ENCODE peak calls at places on chromosomes 4 and X, in four cellular contexts. D, U, S and Y are unnamed samples.

GRCh38 chrX:129833153-129834004 is 10.3 kb downstream of the ZDHHC9 start:
- DNase-seq in D (no peak), U (no peak), S (no peak), Y (no peak)

GRCh38 chrX:101642086-101642485 is 17.6 kb downstream of the ARMCX2 start:
- DNase-seq in D (no peak), U (no peak), S (no peak), Y (no peak)

GRCh38 chrX:20252392-20253231 is 14.1 kb downstream of the RPS6KA3 start:
- DNase-seq in D (peak), U (peak), S (peak), Y (peak)

GRCh38 chrX:44003975-44004374 is 30.8 kb upstream of the NDP start:
- DNase-seq in D (no peak), U (no peak), S (no peak), Y (no peak)

GRCh38 chrX:119190251-119190651 is 45.8 kb upstream of the PGRMC1 start:
- DNase-seq in D (no peak), U (no peak), S (no peak), Y (no peak)

GRCh38 chrX:9913041-9913440 is 54.1 kb upstream of the CLDN34 start:
- DNase-seq in D (no peak), U (no peak), S (no peak), Y (no peak)

GRCh38 chrX:126030021-126030420 is 136.1 kb downstream of the DCAF12L2 start:
- DNase-seq in D (no peak), U (no peak), S (no peak), Y (no peak)

GRCh38 chr4:176584031-176584430 is 208.7 kb downstream of the VEGFC start:
- DNase-seq in D (no peak), U (no peak), S (no peak), Y (no peak)

GRCh38 chr4:129261584-129261983 is 165.6 kb downstream of the C4orf33 start:
- DNase-seq in D (no peak), U (no peak), S (no peak), Y (no peak)

GRCh38 chr4:182189107-182189878 is 53.9 kb upstream of the TENM3 start:
- DNase-seq in D (no peak), U (no peak), S (no peak), Y (no peak)

GRCh38 chr4:90317785-90318184 is 190.6 kb downstream of the CCSER1 start:
- DNase-seq in D (no peak), U (no peak), S (no peak), Y (no peak)

GRCh38 chr4:187357045-187357643 is 633.5 kb upstream of the FAT1 start:
- DNase-seq in D (no peak), U (no peak), S (no peak), Y (no peak)

GRCh38 chr4:27974339-27974738 is 1113.7 kb downstream of the STIM2 start:
- DNase-seq in D (no peak), U (no peak), S (no peak), Y (no peak)

GRCh38 chr4:54227261-54228063 is 1.6 kb upstream of the PDGFRA start:
- DNase-seq in D (no peak), U (peak), S (no peak), Y (no peak)

GRCh38 chr4:124019749-124020549 is 623.4 kb downstream of the SPRY1 start:
- DNase-seq in D (no peak), U (no peak), S (no peak), Y (no peak)

GRCh38 chr4:20393486-20394100 is 141.9 kb downstream of the SLIT2 start:
- DNase-seq in D (no peak), U (no peak), S (no peak), Y (no peak)

GRCh38 chrX:14964500-14964899 is 91.3 kb downstream of the MOSPD2 start:
- DNase-seq in D (no peak), U (no peak), S (no peak), Y (no peak)

GRCh38 chr4:139555073-139555704 is 830 bp downstream of the SETD7 start:
- DNase-seq in D (peak), U (peak), S (peak), Y (peak)

GRCh38 chrX:1481636-1482529 is 29.2 kb upstream of the ASMTL start:
- DNase-seq in D (peak), U (peak), S (peak), Y (peak)

GRCh38 chr4:3168029-3168428 is 80.9 kb upstream of the MSANTD1 start:
- DNase-seq in D (no peak), U (peak), S (no peak), Y (no peak)

GRCh38 chr4:79621061-79621460 is 213.0 kb upstream of the GK2 start:
- DNase-seq in D (no peak), U (no peak), S (no peak), Y (no peak)

GRCh38 chrX:98299785-98300184 is 1416.1 kb downstream of the RPA4 start:
- DNase-seq in D (no peak), U (no peak), S (no peak), Y (no peak)

GRCh38 chr4:24470681-24471622 is 113.4 kb downstream of the DHX15 start:
- DNase-seq in D (no peak), U (peak), S (no peak), Y (peak)

GRCh38 chrX:129523076-129524055 is at the start of gene SMARCA1:
- DNase-seq in D (peak), U (peak), S (peak), Y (peak)

GRCh38 chrX:74119016-74119910 is 184.7 kb upstream of the ZCCHC13 start:
- DNase-seq in D (no peak), U (no peak), S (no peak), Y (no peak)

GRCh38 chr4:76930721-76931481 is 18.7 kb upstream of the SEPTIN11 start:
- DNase-seq in D (no peak), U (no peak), S (no peak), Y (no peak)
- H3K27ac ChIP-seq in D (peak), U (no peak), S (no peak), Y (no peak)

DNA sequence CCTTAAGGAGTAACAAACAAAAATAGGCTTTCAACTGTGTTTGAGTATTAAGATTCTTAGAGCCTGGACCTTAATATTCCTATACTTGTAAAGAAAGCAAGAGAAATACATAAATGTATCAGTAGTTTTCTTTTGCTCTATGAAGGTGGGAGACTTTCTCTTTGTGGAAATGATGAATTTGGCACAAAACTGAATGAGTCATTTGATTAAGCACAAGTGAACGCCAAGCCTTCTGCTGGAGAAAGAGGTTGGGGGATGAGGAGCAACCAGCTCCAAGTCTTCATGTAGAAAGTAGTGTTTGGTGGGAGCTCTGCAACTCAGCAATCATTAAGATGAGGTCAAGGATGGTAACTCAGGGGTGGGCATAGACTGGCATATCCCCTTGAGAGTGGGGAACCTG is 49.6 kb downstream of the MEPE start:
- DNase-seq in D (no peak), U (no peak), S (no peak), Y (no peak)
- H3K27ac ChIP-seq in D (no peak), U (no peak), S (no peak), Y (no peak)

GRCh38 chr4:81137446-81137845 is 77.6 kb downstream of the PRKG2 start:
- DNase-seq in D (no peak), U (no peak), S (no peak), Y (no peak)

GRCh38 chr4:81136161-81136910 is 78.7 kb downstream of the PRKG2 start:
- DNase-seq in D (no peak), U (no peak), S (no peak), Y (no peak)

GRCh38 chr4:81142744-81143143 is 72.3 kb downstream of the PRKG2 start:
- DNase-seq in D (no peak), U (no peak), S (no peak), Y (no peak)

GRCh38 chr4:81135501-81135900 is 79.5 kb downstream of the PRKG2 start:
- DNase-seq in D (no peak), U (no peak), S (no peak), Y (no peak)

GRCh38 chr4:81137894-81138293 is 77.1 kb downstream of the PRKG2 start:
- DNase-seq in D (no peak), U (no peak), S (no peak), Y (no peak)
- H3K27ac ChIP-seq in D (no peak), U (no peak), S (no peak), Y (no peak)

GRCh38 chr4:158821228-158822009 is 52.6 kb downstream of the FNIP2 start:
- DNase-seq in D (no peak), U (no peak), S (no peak), Y (no peak)
- H3K27ac ChIP-seq in D (peak), U (no peak), S (no peak), Y (peak)

DNA sequence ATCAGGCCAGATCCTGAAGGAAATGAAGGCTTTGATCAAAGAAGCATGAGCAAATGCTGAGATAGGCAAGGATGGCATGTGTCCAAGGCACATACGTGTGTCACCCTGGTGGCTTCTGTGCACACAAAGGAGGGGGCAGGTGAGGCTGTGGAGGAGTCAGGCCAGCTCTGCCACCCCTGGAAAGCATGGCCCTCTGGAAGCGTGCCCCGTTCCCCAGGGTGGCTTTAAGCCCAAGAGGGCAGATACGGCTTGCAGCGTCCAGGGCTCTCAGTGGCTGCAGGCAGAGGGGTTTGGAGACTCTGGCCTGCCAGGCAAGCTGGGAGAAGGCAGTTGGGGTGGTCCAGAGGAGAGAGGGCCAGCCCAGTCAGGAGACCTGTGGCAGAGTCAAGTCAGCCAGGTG is 25.6 kb downstream of the PNMA6E start:
- DNase-seq in D (peak), U (no peak), S (no peak), Y (no peak)
- H3K27ac ChIP-seq in D (no peak), U (no peak), S (no peak), Y (no peak)

DNA sequence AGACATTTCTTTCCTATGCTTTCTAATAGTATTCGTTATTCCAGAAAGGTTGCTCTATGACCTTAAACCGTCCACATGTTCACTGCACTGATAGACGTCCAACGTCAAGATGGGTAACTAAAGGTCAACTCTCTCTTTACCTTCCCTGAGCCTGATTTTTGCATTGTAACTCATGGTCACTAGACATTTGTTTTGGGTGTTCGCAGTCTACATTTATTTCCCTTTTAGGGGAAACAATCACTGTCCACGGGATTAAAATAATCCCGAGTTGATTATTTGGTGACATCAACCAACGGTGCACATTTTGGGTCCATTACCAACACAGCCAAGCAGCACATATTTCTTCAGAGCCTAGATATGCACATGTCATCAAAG is 540 bp upstream of the HADH start:
- DNase-seq in D (no peak), U (no peak), S (no peak), Y (no peak)
- H3K27ac ChIP-seq in D (peak), U (no peak), S (peak), Y (peak)

DNA sequence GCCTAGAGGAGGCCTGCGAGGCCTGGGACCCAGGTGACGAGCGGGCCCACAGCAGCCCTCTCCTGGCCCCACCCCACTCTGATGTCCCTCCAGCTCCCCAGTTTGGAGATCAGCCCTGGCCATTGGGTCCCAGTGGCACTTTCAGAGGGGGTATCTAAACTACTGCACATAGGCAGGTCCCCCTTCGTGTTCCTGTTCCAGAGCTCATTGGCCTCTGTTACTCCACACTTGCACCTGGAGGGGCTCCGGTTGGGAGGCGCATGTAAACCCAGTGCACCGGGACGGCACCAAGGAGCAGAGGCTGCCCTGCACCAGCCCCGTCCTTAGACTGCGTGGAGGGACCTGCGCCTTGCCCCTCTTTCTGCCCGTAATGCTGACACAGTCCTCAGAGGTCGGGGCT is 34.3 kb downstream of the TRMT44 start:
- DNase-seq in D (no peak), U (no peak), S (no peak), Y (no peak)
- H3K27ac ChIP-seq in D (no peak), U (no peak), S (no peak), Y (no peak)